ENCODE peak calls at places on chromosome 17, in five cellular contexts. One of them, this sample, is unnamed.

GRCh38 chr17:39094607-39095308 is 56.7 kb downstream of the PLXDC1 start:
- DNase-seq in astrocyte: peak
- DNase-seq in amniotic stem cell: no peak
- DNase-seq in stimulated activated CD4-positive, alpha-beta T cell treated with anti-CD3 and anti-CD28 coated beads, Interleukin-4, amount 100 ng/mL, for 48 hours: no peak
- DNase-seq in psoas muscle: no peak
- DNase-seq in this sample: no peak

GRCh38 chr17:72270530-72270929 is 149.7 kb downstream of the SOX9 start:
- DNase-seq in astrocyte: peak
- DNase-seq in amniotic stem cell: no peak
- DNase-seq in stimulated activated CD4-positive, alpha-beta T cell treated with anti-CD3 and anti-CD28 coated beads, Interleukin-4, amount 100 ng/mL, for 48 hours: no peak
- DNase-seq in psoas muscle: peak
- DNase-seq in this sample: peak

GRCh38 chr17:55086635-55087058 is 118.1 kb downstream of the STXBP4 start:
- DNase-seq in astrocyte: peak
- DNase-seq in amniotic stem cell: peak
- DNase-seq in stimulated activated CD4-positive, alpha-beta T cell treated with anti-CD3 and anti-CD28 coated beads, Interleukin-4, amount 100 ng/mL, for 48 hours: no peak
- DNase-seq in psoas muscle: no peak
- DNase-seq in this sample: no peak

GRCh38 chr17:50029185-50029584 is 26.7 kb upstream of the ITGA3 start:
- DNase-seq in astrocyte: no peak
- DNase-seq in amniotic stem cell: no peak
- DNase-seq in stimulated activated CD4-positive, alpha-beta T cell treated with anti-CD3 and anti-CD28 coated beads, Interleukin-4, amount 100 ng/mL, for 48 hours: no peak
- DNase-seq in psoas muscle: no peak
- DNase-seq in this sample: no peak

GRCh38 chr17:10558049-10558448 is 8.6 kb upstream of the MYH2 start:
- DNase-seq in astrocyte: no peak
- DNase-seq in amniotic stem cell: no peak
- DNase-seq in stimulated activated CD4-positive, alpha-beta T cell treated with anti-CD3 and anti-CD28 coated beads, Interleukin-4, amount 100 ng/mL, for 48 hours: no peak
- DNase-seq in psoas muscle: no peak
- DNase-seq in this sample: no peak

GRCh38 chr17:82263641-82264040 is 9.9 kb downstream of the CSNK1D start:
- DNase-seq in astrocyte: no peak
- DNase-seq in amniotic stem cell: no peak
- DNase-seq in stimulated activated CD4-positive, alpha-beta T cell treated with anti-CD3 and anti-CD28 coated beads, Interleukin-4, amount 100 ng/mL, for 48 hours: no peak
- DNase-seq in psoas muscle: peak
- DNase-seq in this sample: no peak

GRCh38 chr17:82215095-82215971 is 2.7 kb upstream of the CCDC57 start:
- DNase-seq in astrocyte: no peak
- DNase-seq in amniotic stem cell: no peak
- DNase-seq in stimulated activated CD4-positive, alpha-beta T cell treated with anti-CD3 and anti-CD28 coated beads, Interleukin-4, amount 100 ng/mL, for 48 hours: no peak
- DNase-seq in psoas muscle: no peak
- DNase-seq in this sample: no peak

GRCh38 chr17:66460558-66460957 is 158.1 kb downstream of the PRKCA start:
- DNase-seq in astrocyte: no peak
- DNase-seq in amniotic stem cell: no peak
- DNase-seq in stimulated activated CD4-positive, alpha-beta T cell treated with anti-CD3 and anti-CD28 coated beads, Interleukin-4, amount 100 ng/mL, for 48 hours: no peak
- DNase-seq in psoas muscle: no peak
- DNase-seq in this sample: no peak

GRCh38 chr17:2347805-2348685 is 10.7 kb downstream of the SGSM2 start:
- DNase-seq in astrocyte: peak
- DNase-seq in amniotic stem cell: peak
- DNase-seq in stimulated activated CD4-positive, alpha-beta T cell treated with anti-CD3 and anti-CD28 coated beads, Interleukin-4, amount 100 ng/mL, for 48 hours: no peak
- DNase-seq in psoas muscle: peak
- DNase-seq in this sample: peak

GRCh38 chr17:57256708-57257112 is 387 bp downstream of the MSI2 start:
- DNase-seq in astrocyte: no peak
- DNase-seq in amniotic stem cell: no peak
- DNase-seq in stimulated activated CD4-positive, alpha-beta T cell treated with anti-CD3 and anti-CD28 coated beads, Interleukin-4, amount 100 ng/mL, for 48 hours: no peak
- DNase-seq in psoas muscle: peak
- DNase-seq in this sample: no peak

GRCh38 chr17:14604920-14605599 is 304.2 kb downstream of the HS3ST3B1 start:
- DNase-seq in astrocyte: no peak
- DNase-seq in amniotic stem cell: no peak
- DNase-seq in stimulated activated CD4-positive, alpha-beta T cell treated with anti-CD3 and anti-CD28 coated beads, Interleukin-4, amount 100 ng/mL, for 48 hours: no peak
- DNase-seq in psoas muscle: no peak
- DNase-seq in this sample: peak

GRCh38 chr17:29347831-29348281 is 42.3 kb upstream of the TAOK1 start:
- DNase-seq in astrocyte: peak
- DNase-seq in amniotic stem cell: no peak
- DNase-seq in stimulated activated CD4-positive, alpha-beta T cell treated with anti-CD3 and anti-CD28 coated beads, Interleukin-4, amount 100 ng/mL, for 48 hours: no peak
- DNase-seq in psoas muscle: no peak
- DNase-seq in this sample: no peak

GRCh38 chr17:4598776-4599504 is 14.6 kb downstream of the SMTNL2 start:
- DNase-seq in astrocyte: no peak
- DNase-seq in amniotic stem cell: no peak
- DNase-seq in stimulated activated CD4-positive, alpha-beta T cell treated with anti-CD3 and anti-CD28 coated beads, Interleukin-4, amount 100 ng/mL, for 48 hours: no peak
- DNase-seq in psoas muscle: peak
- DNase-seq in this sample: peak

GRCh38 chr17:4796550-4796915 is 569 bp downstream of the PSMB6 start:
- DNase-seq in astrocyte: no peak
- DNase-seq in amniotic stem cell: no peak
- DNase-seq in stimulated activated CD4-positive, alpha-beta T cell treated with anti-CD3 and anti-CD28 coated beads, Interleukin-4, amount 100 ng/mL, for 48 hours: no peak
- DNase-seq in psoas muscle: no peak
- DNase-seq in this sample: no peak

GRCh38 chr17:21042434-21043295 is at the start of gene USP22:
- DNase-seq in astrocyte: no peak
- DNase-seq in amniotic stem cell: no peak
- DNase-seq in stimulated activated CD4-positive, alpha-beta T cell treated with anti-CD3 and anti-CD28 coated beads, Interleukin-4, amount 100 ng/mL, for 48 hours: peak
- DNase-seq in psoas muscle: no peak
- DNase-seq in this sample: no peak

GRCh38 chr17:68381076-68381900 is 76.0 kb downstream of the WIPI1 start:
- DNase-seq in astrocyte: peak
- DNase-seq in amniotic stem cell: peak
- DNase-seq in stimulated activated CD4-positive, alpha-beta T cell treated with anti-CD3 and anti-CD28 coated beads, Interleukin-4, amount 100 ng/mL, for 48 hours: no peak
- DNase-seq in psoas muscle: no peak
- DNase-seq in this sample: no peak

GRCh38 chr17:16491703-16492612 is at the start of gene LRRC75A:
- DNase-seq in astrocyte: no peak
- DNase-seq in amniotic stem cell: peak
- DNase-seq in stimulated activated CD4-positive, alpha-beta T cell treated with anti-CD3 and anti-CD28 coated beads, Interleukin-4, amount 100 ng/mL, for 48 hours: peak
- DNase-seq in psoas muscle: peak
- DNase-seq in this sample: peak

GRCh38 chr17:79090503-79091372 is 16.1 kb downstream of the ENGASE start:
- DNase-seq in astrocyte: peak
- DNase-seq in amniotic stem cell: no peak
- DNase-seq in stimulated activated CD4-positive, alpha-beta T cell treated with anti-CD3 and anti-CD28 coated beads, Interleukin-4, amount 100 ng/mL, for 48 hours: no peak
- DNase-seq in psoas muscle: peak
- DNase-seq in this sample: no peak

GRCh38 chr17:67500261-67500660 is 123.2 kb downstream of the PITPNC1 start:
- DNase-seq in astrocyte: no peak
- DNase-seq in amniotic stem cell: no peak
- DNase-seq in stimulated activated CD4-positive, alpha-beta T cell treated with anti-CD3 and anti-CD28 coated beads, Interleukin-4, amount 100 ng/mL, for 48 hours: no peak
- DNase-seq in psoas muscle: no peak
- DNase-seq in this sample: no peak

GRCh38 chr17:79051306-79051705 is 23.3 kb upstream of the ENGASE start:
- DNase-seq in astrocyte: no peak
- DNase-seq in amniotic stem cell: no peak
- DNase-seq in stimulated activated CD4-positive, alpha-beta T cell treated with anti-CD3 and anti-CD28 coated beads, Interleukin-4, amount 100 ng/mL, for 48 hours: no peak
- DNase-seq in psoas muscle: no peak
- DNase-seq in this sample: no peak

GRCh38 chr17:9880582-9880999 is 24.5 kb downstream of the RCVRN start:
- DNase-seq in astrocyte: peak
- DNase-seq in amniotic stem cell: no peak
- DNase-seq in stimulated activated CD4-positive, alpha-beta T cell treated with anti-CD3 and anti-CD28 coated beads, Interleukin-4, amount 100 ng/mL, for 48 hours: no peak
- DNase-seq in psoas muscle: no peak
- DNase-seq in this sample: no peak

GRCh38 chr17:8806206-8807069 is 7.3 kb upstream of the MFSD6L start:
- DNase-seq in astrocyte: no peak
- DNase-seq in amniotic stem cell: no peak
- DNase-seq in stimulated activated CD4-positive, alpha-beta T cell treated with anti-CD3 and anti-CD28 coated beads, Interleukin-4, amount 100 ng/mL, for 48 hours: no peak
- DNase-seq in psoas muscle: no peak
- DNase-seq in this sample: no peak

GRCh38 chr17:68771867-68772515 is 170.8 kb upstream of the FAM20A start:
- DNase-seq in astrocyte: peak
- DNase-seq in amniotic stem cell: peak
- DNase-seq in stimulated activated CD4-positive, alpha-beta T cell treated with anti-CD3 and anti-CD28 coated beads, Interleukin-4, amount 100 ng/mL, for 48 hours: no peak
- DNase-seq in psoas muscle: no peak
- DNase-seq in this sample: no peak

GRCh38 chr17:22337467-22337866 is 645.1 kb downstream of the KCNJ18 start:
- DNase-seq in astrocyte: no peak
- DNase-seq in amniotic stem cell: no peak
- DNase-seq in stimulated activated CD4-positive, alpha-beta T cell treated with anti-CD3 and anti-CD28 coated beads, Interleukin-4, amount 100 ng/mL, for 48 hours: no peak
- DNase-seq in psoas muscle: no peak
- DNase-seq in this sample: no peak

GRCh38 chr17:60442271-60443201 is 20.2 kb downstream of the CHCT1 start:
- DNase-seq in astrocyte: peak
- DNase-seq in amniotic stem cell: no peak
- DNase-seq in stimulated activated CD4-positive, alpha-beta T cell treated with anti-CD3 and anti-CD28 coated beads, Interleukin-4, amount 100 ng/mL, for 48 hours: no peak
- DNase-seq in psoas muscle: no peak
- DNase-seq in this sample: no peak

GRCh38 chr17:5901731-5902660 is 168.2 kb upstream of the WSCD1 start:
- DNase-seq in astrocyte: no peak
- DNase-seq in amniotic stem cell: no peak
- DNase-seq in stimulated activated CD4-positive, alpha-beta T cell treated with anti-CD3 and anti-CD28 coated beads, Interleukin-4, amount 100 ng/mL, for 48 hours: no peak
- DNase-seq in psoas muscle: no peak
- DNase-seq in this sample: no peak

GRCh38 chr17:61656721-61657217 is 65.8 kb upstream of the NACA2 start:
- DNase-seq in astrocyte: no peak
- DNase-seq in amniotic stem cell: no peak
- DNase-seq in stimulated activated CD4-positive, alpha-beta T cell treated with anti-CD3 and anti-CD28 coated beads, Interleukin-4, amount 100 ng/mL, for 48 hours: no peak
- DNase-seq in psoas muscle: no peak
- DNase-seq in this sample: no peak

GRCh38 chr17:40515491-40516041 is 14.1 kb upstream of the TNS4 start:
- DNase-seq in astrocyte: no peak
- DNase-seq in amniotic stem cell: no peak
- DNase-seq in stimulated activated CD4-positive, alpha-beta T cell treated with anti-CD3 and anti-CD28 coated beads, Interleukin-4, amount 100 ng/mL, for 48 hours: peak
- DNase-seq in psoas muscle: no peak
- DNase-seq in this sample: no peak

GRCh38 chr17:65963179-65963578 is 228.8 kb downstream of the CEP112 start:
- DNase-seq in astrocyte: no peak
- DNase-seq in amniotic stem cell: no peak
- DNase-seq in stimulated activated CD4-positive, alpha-beta T cell treated with anti-CD3 and anti-CD28 coated beads, Interleukin-4, amount 100 ng/mL, for 48 hours: no peak
- DNase-seq in psoas muscle: no peak
- DNase-seq in this sample: no peak

GRCh38 chr17:75514299-75515228 is 773 bp downstream of the CASKIN2 start:
- DNase-seq in astrocyte: no peak
- DNase-seq in amniotic stem cell: no peak
- DNase-seq in stimulated activated CD4-positive, alpha-beta T cell treated with anti-CD3 and anti-CD28 coated beads, Interleukin-4, amount 100 ng/mL, for 48 hours: no peak
- DNase-seq in psoas muscle: no peak
- DNase-seq in this sample: peak

GRCh38 chr17:74117087-74117486 is 86.4 kb upstream of the RPL38 start:
- DNase-seq in astrocyte: no peak
- DNase-seq in amniotic stem cell: no peak
- DNase-seq in stimulated activated CD4-positive, alpha-beta T cell treated with anti-CD3 and anti-CD28 coated beads, Interleukin-4, amount 100 ng/mL, for 48 hours: no peak
- DNase-seq in psoas muscle: no peak
- DNase-seq in this sample: no peak

GRCh38 chr17:49952209-49952911 is 16.6 kb upstream of the DLX4 start:
- DNase-seq in astrocyte: peak
- DNase-seq in amniotic stem cell: peak
- DNase-seq in stimulated activated CD4-positive, alpha-beta T cell treated with anti-CD3 and anti-CD28 coated beads, Interleukin-4, amount 100 ng/mL, for 48 hours: peak
- DNase-seq in psoas muscle: peak
- DNase-seq in this sample: peak

GRCh38 chr17:75549246-75550138 is 24.0 kb downstream of the LLGL2 start:
- DNase-seq in astrocyte: no peak
- DNase-seq in amniotic stem cell: no peak
- DNase-seq in stimulated activated CD4-positive, alpha-beta T cell treated with anti-CD3 and anti-CD28 coated beads, Interleukin-4, amount 100 ng/mL, for 48 hours: no peak
- DNase-seq in psoas muscle: no peak
- DNase-seq in this sample: peak

GRCh38 chr17:51427259-51428255 is 167.2 kb downstream of the UTP18 start:
- DNase-seq in astrocyte: no peak
- DNase-seq in amniotic stem cell: no peak
- DNase-seq in stimulated activated CD4-positive, alpha-beta T cell treated with anti-CD3 and anti-CD28 coated beads, Interleukin-4, amount 100 ng/mL, for 48 hours: peak
- DNase-seq in psoas muscle: no peak
- DNase-seq in this sample: no peak

GRCh38 chr17:80424261-80424660 is 9.3 kb downstream of the ENDOV start:
- DNase-seq in astrocyte: no peak
- DNase-seq in amniotic stem cell: no peak
- DNase-seq in stimulated activated CD4-positive, alpha-beta T cell treated with anti-CD3 and anti-CD28 coated beads, Interleukin-4, amount 100 ng/mL, for 48 hours: no peak
- DNase-seq in psoas muscle: peak
- DNase-seq in this sample: no peak

GRCh38 chr17:79591014-79591590 is 19.7 kb downstream of the RBFOX3 start:
- DNase-seq in astrocyte: no peak
- DNase-seq in amniotic stem cell: no peak
- DNase-seq in stimulated activated CD4-positive, alpha-beta T cell treated with anti-CD3 and anti-CD28 coated beads, Interleukin-4, amount 100 ng/mL, for 48 hours: no peak
- DNase-seq in psoas muscle: no peak
- DNase-seq in this sample: no peak

GRCh38 chr17:43368740-43369506 is 29.9 kb upstream of the ARL4D start:
- DNase-seq in astrocyte: peak
- DNase-seq in amniotic stem cell: peak
- DNase-seq in stimulated activated CD4-positive, alpha-beta T cell treated with anti-CD3 and anti-CD28 coated beads, Interleukin-4, amount 100 ng/mL, for 48 hours: peak
- DNase-seq in psoas muscle: peak
- DNase-seq in this sample: peak

GRCh38 chr17:42023524-42024349 is 3.8 kb downstream of the NKIRAS2 start:
- DNase-seq in astrocyte: no peak
- DNase-seq in amniotic stem cell: no peak
- DNase-seq in stimulated activated CD4-positive, alpha-beta T cell treated with anti-CD3 and anti-CD28 coated beads, Interleukin-4, amount 100 ng/mL, for 48 hours: no peak
- DNase-seq in psoas muscle: no peak
- DNase-seq in this sample: peak

This sample was measured in left ventricle myocardium superior.